ENCODE peak calls at places on chromosome 18, in eight cellular contexts. F, S, M, R, H, N, P and J are unnamed samples.

GRCh38 chr18:34647251-34647650 is 62.8 kb upstream of the DTNA start:
- DNase-seq in F (no peak), S (no peak), M (no peak), R (no peak), H (no peak), N (no peak), P (no peak), J (no peak)

GRCh38 chr18:40485318-40485717 is 1469.7 kb upstream of the PIK3C3 start:
- DNase-seq in F (peak), S (no peak), M (peak), R (no peak), H (no peak), N (no peak), P (no peak), J (no peak)

GRCh38 chr18:11310476-11311086 is 161.2 kb upstream of the PIEZO2 start:
- DNase-seq in F (no peak), S (peak), M (peak), R (no peak), H (peak), N (no peak), P (no peak), J (no peak)

GRCh38 chr18:54360406-54360805 is 2.7 kb downstream of the C18orf54 start:
- DNase-seq in F (peak), S (no peak), M (no peak), R (no peak), H (no peak), N (no peak), P (no peak), J (no peak)

GRCh38 chr18:73690222-73690621 is 457.4 kb downstream of the FBXO15 start:
- DNase-seq in F (no peak), S (no peak), M (no peak), R (no peak), H (no peak), N (no peak), P (no peak), J (no peak)

GRCh38 chr18:73691118-73691517 is 456.5 kb downstream of the FBXO15 start:
- DNase-seq in F (peak), S (no peak), M (peak), R (peak), H (no peak), N (no peak), P (no peak), J (peak)

GRCh38 chr18:32735781-32736180 is 37.0 kb downstream of the KLHL14 start:
- DNase-seq in F (peak), S (no peak), M (peak), R (no peak), H (no peak), N (no peak), P (no peak), J (peak)

GRCh38 chr18:63438181-63438580 is 15.9 kb upstream of the VPS4B start:
- DNase-seq in F (no peak), S (no peak), M (no peak), R (no peak), H (peak), N (no peak), P (no peak), J (no peak)

GRCh38 chr18:46169464-46169941 is 65.3 kb downstream of the HAUS1 start:
- DNase-seq in F (peak), S (no peak), M (peak), R (peak), H (peak), N (no peak), P (no peak), J (no peak)

GRCh38 chr18:7987284-7987976 is 420.3 kb downstream of the PTPRM start:
- DNase-seq in F (peak), S (no peak), M (peak), R (peak), H (no peak), N (no peak), P (no peak), J (peak)

GRCh38 chr18:34880882-34881852 is 160.0 kb upstream of the MAPRE2 start:
- DNase-seq in F (peak), S (no peak), M (no peak), R (no peak), H (no peak), N (no peak), P (no peak), J (peak)

GRCh38 chr18:75691483-75691882 is 264.0 kb upstream of the SMIM21 start:
- DNase-seq in F (no peak), S (no peak), M (no peak), R (no peak), H (no peak), N (no peak), P (no peak), J (no peak)

GRCh38 chr18:27750014-27750413 is 426.9 kb downstream of the CDH2 start:
- DNase-seq in F (peak), S (no peak), M (peak), R (peak), H (peak), N (no peak), P (no peak), J (peak)

GRCh38 chr18:56083097-56083865 is 495.3 kb upstream of the TCF4 start:
- DNase-seq in F (peak), S (no peak), M (peak), R (no peak), H (peak), N (no peak), P (no peak), J (no peak)

GRCh38 chr18:76351961-76352581 is 143.0 kb downstream of the ZNF516 start:
- DNase-seq in F (peak), S (no peak), M (no peak), R (peak), H (peak), N (peak), P (no peak), J (no peak)

GRCh38 chr18:65788373-65788772 is 37.6 kb downstream of the CDH7 start:
- DNase-seq in F (no peak), S (no peak), M (peak), R (no peak), H (peak), N (no peak), P (no peak), J (no peak)

GRCh38 chr18:52339891-52340371 is at the start of gene DCC:
- DNase-seq in F (peak), S (no peak), M (peak), R (no peak), H (peak), N (no peak), P (no peak), J (peak)

GRCh38 chr18:58541789-58542425 is 87.0 kb downstream of the ALPK2 start:
- DNase-seq in F (peak), S (no peak), M (peak), R (peak), H (no peak), N (no peak), P (no peak), J (peak)

GRCh38 chr18:13610517-13610916 is 115.8 kb downstream of the FAM210A start:
- DNase-seq in F (no peak), S (no peak), M (no peak), R (no peak), H (no peak), N (peak), P (no peak), J (no peak)

GRCh38 chr18:36850527-36851201 is 21.7 kb downstream of the KIAA1328 start:
- DNase-seq in F (peak), S (no peak), M (peak), R (peak), H (peak), N (no peak), P (no peak), J (no peak)

GRCh38 chr18:70288171-70288850 is 534 bp upstream of the SOCS6 start:
- DNase-seq in F (peak), S (no peak), M (no peak), R (no peak), H (peak), N (peak), P (no peak), J (no peak)

GRCh38 chr18:35424356-35424755 is 47.2 kb upstream of the ZNF396 start:
- DNase-seq in F (no peak), S (no peak), M (no peak), R (no peak), H (no peak), N (no peak), P (no peak), J (no peak)

GRCh38 chr18:68454511-68455228 is 260.2 kb downstream of the TMX3 start:
- DNase-seq in F (peak), S (no peak), M (peak), R (no peak), H (no peak), N (no peak), P (no peak), J (no peak)

GRCh38 chr18:31409301-31409700 is 32.7 kb downstream of the DSG4 start:
- DNase-seq in F (no peak), S (no peak), M (no peak), R (no peak), H (no peak), N (no peak), P (no peak), J (no peak)

GRCh38 chr18:62198259-62198658 is 11.2 kb downstream of the RELCH start:
- DNase-seq in F (no peak), S (no peak), M (peak), R (no peak), H (no peak), N (no peak), P (no peak), J (no peak)

GRCh38 chr18:24068945-24069693 is 54.6 kb downstream of the TTC39C start:
- DNase-seq in F (no peak), S (no peak), M (no peak), R (no peak), H (no peak), N (no peak), P (no peak), J (no peak)

GRCh38 chr18:46199515-46200147 is 95.4 kb downstream of the HAUS1 start:
- DNase-seq in F (peak), S (no peak), M (peak), R (no peak), H (no peak), N (no peak), P (no peak), J (peak)

GRCh38 chr18:67300498-67300897 is 216.0 kb downstream of the DSEL start:
- DNase-seq in F (peak), S (no peak), M (peak), R (no peak), H (peak), N (no peak), P (no peak), J (no peak)

GRCh38 chr18:484749-485464 is 15.6 kb downstream of the COLEC12 start:
- DNase-seq in F (no peak), S (peak), M (no peak), R (no peak), H (peak), N (no peak), P (no peak), J (no peak)

GRCh38 chr18:51330148-51330547 is 132.7 kb upstream of the MEX3C start:
- DNase-seq in F (peak), S (no peak), M (peak), R (no peak), H (no peak), N (no peak), P (no peak), J (no peak)

GRCh38 chr18:71743634-71744033 is 800.5 kb downstream of the CBLN2 start:
- DNase-seq in F (no peak), S (no peak), M (no peak), R (no peak), H (no peak), N (no peak), P (no peak), J (no peak)

GRCh38 chr18:12079504-12080237 is 14.0 kb upstream of the ANKRD62 start:
- DNase-seq in F (peak), S (no peak), M (no peak), R (no peak), H (no peak), N (no peak), P (no peak), J (peak)

GRCh38 chr18:2968559-2968958 is 44.4 kb downstream of the LPIN2 start:
- DNase-seq in F (no peak), S (no peak), M (no peak), R (no peak), H (no peak), N (no peak), P (no peak), J (no peak)

GRCh38 chr18:2967820-2968219 is 45.1 kb downstream of the LPIN2 start:
- DNase-seq in F (no peak), S (no peak), M (no peak), R (no peak), H (no peak), N (no peak), P (no peak), J (no peak)

GRCh38 chr18:2970762-2971659 is 41.9 kb downstream of the LPIN2 start:
- DNase-seq in F (no peak), S (peak), M (no peak), R (no peak), H (no peak), N (no peak), P (no peak), J (no peak)

GRCh38 chr18:2970344-2970743 is 42.6 kb downstream of the LPIN2 start:
- DNase-seq in F (no peak), S (no peak), M (no peak), R (no peak), H (no peak), N (no peak), P (no peak), J (no peak)

GRCh38 chr18:2969695-2970094 is 43.2 kb downstream of the LPIN2 start:
- DNase-seq in F (no peak), S (no peak), M (no peak), R (no peak), H (no peak), N (no peak), P (no peak), J (no peak)
- H3K4me3 ChIP-seq in F (no peak), S (no peak), M (no peak), R (no peak), H (no peak), N (no peak), P (no peak), J (no peak)

GRCh38 chr18:48953096-48953706 is 2.4 kb upstream of the SMAD7 start:
- DNase-seq in F (no peak), S (no peak), M (no peak), R (no peak), H (no peak), N (no peak), P (no peak), J (no peak)

GRCh38 chr18:48952287-48953095 is 1.7 kb upstream of the SMAD7 start:
- DNase-seq in F (peak), S (peak), M (peak), R (no peak), H (peak), N (peak), P (no peak), J (peak)

GRCh38 chr18:48949606-48950535 is 894 bp downstream of the SMAD7 start:
- DNase-seq in F (no peak), S (no peak), M (peak), R (no peak), H (peak), N (peak), P (no peak), J (no peak)

GRCh38 chr18:48950536-48951447 is at the start of gene SMAD7:
- DNase-seq in F (no peak), S (no peak), M (no peak), R (no peak), H (peak), N (peak), P (no peak), J (no peak)

GRCh38 chr18:48951448-48952286 is 902 bp upstream of the SMAD7 start:
- DNase-seq in F (peak), S (peak), M (peak), R (peak), H (peak), N (peak), P (no peak), J (peak)
- TF ChIP-seq CTCF in F (no peak), S (no peak), M (peak), R (peak), H (no peak), N (no peak), P (no peak), J (no peak)

GRCh38 chr18:42447688-42448087 is 492.7 kb downstream of the PIK3C3 start:
- DNase-seq in F (no peak), S (no peak), M (no peak), R (no peak), H (no peak), N (no peak), P (no peak), J (no peak)
- H3K4me3 ChIP-seq in F (no peak), S (no peak), M (no peak), R (no peak), H (no peak), N (no peak), P (no peak), J (no peak)

GRCh38 chr18:9055185-9055584 is 47.3 kb upstream of the NDUFV2 start:
- DNase-seq in F (peak), S (peak), M (peak), R (peak), H (no peak), N (no peak), P (no peak), J (peak)
- TF ChIP-seq CTCF in F (peak), S (no peak), M (peak), R (no peak), H (peak), N (peak), P (no peak), J (peak)

GRCh38 chr18:79353238-79353637 is 42.5 kb upstream of the NFATC1 start:
- DNase-seq in F (no peak), S (no peak), M (no peak), R (no peak), H (no peak), N (no peak), P (no peak), J (no peak)

GRCh38 chr18:79352432-79352831 is 43.3 kb upstream of the NFATC1 start:
- DNase-seq in F (no peak), S (no peak), M (no peak), R (no peak), H (no peak), N (no peak), P (no peak), J (no peak)

GRCh38 chr18:79354350-79354749 is 41.4 kb upstream of the NFATC1 start:
- DNase-seq in F (no peak), S (peak), M (no peak), R (no peak), H (peak), N (no peak), P (no peak), J (no peak)

GRCh38 chr18:79356435-79356834 is 39.3 kb upstream of the NFATC1 start:
- DNase-seq in F (no peak), S (no peak), M (no peak), R (no peak), H (no peak), N (no peak), P (no peak), J (no peak)

DNA sequence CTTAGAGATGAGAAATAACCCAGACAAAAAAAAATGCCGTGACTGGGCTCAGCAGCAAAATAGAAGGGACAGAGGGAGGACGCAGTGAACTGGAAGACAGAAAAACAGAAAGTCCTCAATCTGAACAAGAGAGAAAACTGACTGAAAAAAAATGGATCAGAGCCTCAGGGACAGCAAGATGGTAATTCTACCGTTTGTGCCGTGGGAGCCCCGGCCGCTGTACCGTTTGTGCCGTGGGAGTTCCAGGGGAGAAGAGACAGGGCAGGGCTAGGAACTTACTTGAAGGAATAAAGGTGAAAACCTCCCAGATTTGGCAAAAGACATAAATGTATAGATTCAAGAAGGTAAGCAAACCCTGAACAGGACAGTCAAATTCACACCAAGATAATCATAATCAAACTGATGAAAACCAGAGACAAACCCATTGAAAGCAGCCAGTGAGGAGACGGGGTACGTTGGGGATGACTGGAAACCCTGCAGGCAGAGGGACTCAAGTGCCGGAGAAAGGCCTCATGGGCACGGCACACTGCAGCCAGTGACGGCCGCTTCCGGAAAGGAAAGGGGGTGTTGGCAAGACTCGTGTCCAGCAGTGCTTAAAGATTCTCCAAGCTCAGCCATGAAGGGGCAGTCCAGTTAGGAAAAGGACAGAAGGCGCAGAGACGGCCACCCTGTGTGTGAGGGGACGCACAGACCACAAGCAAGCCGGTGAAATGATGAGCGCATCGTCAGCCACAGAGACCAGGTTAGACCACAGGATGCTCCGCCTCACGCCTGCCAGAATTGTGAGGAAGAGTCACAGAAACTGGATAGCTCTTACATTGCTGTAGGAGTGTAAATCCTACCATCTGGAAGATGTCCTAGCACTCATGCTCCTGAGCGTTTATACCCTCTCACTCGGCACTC is 40.0 kb upstream of the NFATC1 start:
- DNase-seq in F (no peak), S (no peak), M (no peak), R (no peak), H (no peak), N (no peak), P (peak), J (no peak)
- H3K4me3 ChIP-seq in F (no peak), S (no peak), M (no peak), R (no peak), H (no peak), N (no peak), P (no peak), J (no peak)